ENCODE peak calls at places on chromosomes 6 and 20, in four cellular contexts. One of them, this sample, is unnamed. For H3K4me1, the result is how much of the 10 kb centered on the place peaks cover.

GRCh38 chr6:55209059-55209458 is 34.7 kb downstream of the HCRTR2 start:
- DNase-seq in pancreas: no peak
- DNase-seq in fibroblast of lung: no peak
- DNase-seq in astrocyte: peak
- DNase-seq in this sample: no peak

GRCh38 chr20:10540636-10541493 is 105.8 kb downstream of the SLX4IP start:
- DNase-seq in fibroblast of lung: peak
- DNase-seq in astrocyte: peak
- DNase-seq in pancreas: no peak
- DNase-seq in this sample: no peak

GRCh38 chr6:68990313-68990712 is 355.2 kb downstream of the ADGRB3 start:
- DNase-seq in astrocyte: no peak
- DNase-seq in fibroblast of lung: no peak
- DNase-seq in pancreas: no peak
- DNase-seq in this sample: no peak

GRCh38 chr6:31715022-31715683 is at the start of gene LY6G6D:
- DNase-seq in fibroblast of lung: no peak
- DNase-seq in pancreas: no peak
- DNase-seq in astrocyte: no peak
- DNase-seq in this sample: no peak

GRCh38 chr6:127858992-127859391 is 41.9 kb downstream of the THEMIS start:
- DNase-seq in pancreas: no peak
- DNase-seq in astrocyte: no peak
- DNase-seq in fibroblast of lung: no peak
- DNase-seq in this sample: no peak

GRCh38 chr20:34475979-34476736 is 40.1 kb upstream of the DYNLRB1 start:
- DNase-seq in fibroblast of lung: peak
- DNase-seq in pancreas: peak
- DNase-seq in astrocyte: no peak
- DNase-seq in this sample: peak

GRCh38 chr6:100378576-100378975 is 86.1 kb downstream of the SIM1 start:
- DNase-seq in fibroblast of lung: peak
- DNase-seq in astrocyte: no peak
- DNase-seq in pancreas: no peak
- DNase-seq in this sample: no peak

GRCh38 chr6:118580585-118581419 is 32.7 kb downstream of the PLN start:
- DNase-seq in pancreas: peak
- DNase-seq in astrocyte: peak
- DNase-seq in fibroblast of lung: peak
- DNase-seq in this sample: no peak

GRCh38 chr20:36017034-36017951 is 48.9 kb downstream of the CNBD2 start:
- DNase-seq in pancreas: peak
- DNase-seq in fibroblast of lung: peak
- DNase-seq in astrocyte: peak
- DNase-seq in this sample: peak

GRCh38 chr20:3701061-3701998 is 11.1 kb downstream of the SIGLEC1 start:
- DNase-seq in pancreas: no peak
- DNase-seq in astrocyte: no peak
- DNase-seq in fibroblast of lung: no peak
- DNase-seq in this sample: peak

DNA sequence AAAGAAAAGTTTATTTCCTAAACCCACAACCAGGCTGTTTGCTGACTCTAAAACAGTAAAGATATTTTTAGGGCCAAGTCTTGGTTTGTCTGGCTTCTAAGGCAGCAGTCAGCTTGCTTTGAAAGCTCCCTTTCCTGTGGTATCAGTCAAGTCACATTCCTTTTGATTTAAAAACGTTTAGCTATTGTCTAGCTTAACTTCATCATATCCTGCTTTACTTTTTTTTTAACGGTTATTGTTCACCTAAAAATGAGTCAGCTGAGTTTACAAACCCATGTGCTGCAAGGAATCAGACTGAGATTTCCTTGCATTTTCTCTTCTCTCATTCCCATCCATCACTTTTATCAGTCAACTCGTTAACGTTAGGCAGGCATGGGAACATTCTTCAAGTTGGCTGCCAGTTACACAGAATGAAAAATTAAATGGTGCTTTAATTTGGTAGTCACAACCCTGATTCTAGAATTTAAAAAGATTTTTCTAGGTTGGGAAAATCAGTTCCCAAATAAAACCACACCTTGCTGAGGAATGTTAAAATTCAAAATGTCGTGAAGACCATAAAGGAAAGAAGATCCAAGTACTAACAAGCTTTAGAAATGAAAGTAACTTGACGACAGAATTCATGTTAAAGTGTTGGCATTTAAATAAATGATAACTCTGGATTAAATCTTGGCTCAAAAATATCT is 45.9 kb downstream of the ELOVL5 start:
- DNase-seq in astrocyte: peak
- DNase-seq in fibroblast of lung: peak
- DNase-seq in pancreas: no peak
- DNase-seq in this sample: no peak
- H3K27ac ChIP-seq in astrocyte: peak
- H3K27ac ChIP-seq in fibroblast of lung: peak
- H3K27ac ChIP-seq in pancreas: no peak
- H3K27ac ChIP-seq in this sample: peak

GRCh38 chr6:85669735-85670194 is 27.1 kb upstream of the SYNCRIP start:
- DNase-seq in fibroblast of lung: peak
- DNase-seq in pancreas: no peak
- DNase-seq in astrocyte: peak
- DNase-seq in this sample: no peak
- H3K4me1 ChIP-seq in fibroblast of lung: under half
- H3K4me1 ChIP-seq in pancreas: under half
- H3K4me1 ChIP-seq in astrocyte: under half
- H3K4me1 ChIP-seq in this sample: under half

GRCh38 chr6:43271103-43271815 is 26.8 kb upstream of the SLC22A7 start:
- DNase-seq in pancreas: no peak
- DNase-seq in astrocyte: no peak
- DNase-seq in fibroblast of lung: no peak
- DNase-seq in this sample: no peak
- H3K27ac ChIP-seq in pancreas: no peak
- H3K27ac ChIP-seq in astrocyte: no peak
- H3K27ac ChIP-seq in fibroblast of lung: no peak
- H3K27ac ChIP-seq in this sample: no peak

GRCh38 chr20:23229989-23230388 is 120.6 kb upstream of the NXT1 start:
- DNase-seq in fibroblast of lung: no peak
- DNase-seq in pancreas: no peak
- DNase-seq in astrocyte: no peak
- DNase-seq in this sample: no peak
- H3K4me1 ChIP-seq in fibroblast of lung: under half
- H3K4me1 ChIP-seq in pancreas: under half
- H3K4me1 ChIP-seq in astrocyte: under half
- H3K4me1 ChIP-seq in this sample: under half

This sample was measured in upper lobe of right lung.